ENCODE peak calls at places on chromosome 18, in ten cellular contexts. One of them, this sample, is unnamed.

GRCh38 chr18:31499157-31499524 is 1.2 kb downstream of the DSG2 start:
- DNase-seq in adrenal gland: no peak
- DNase-seq in Peyer's patch: no peak
- DNase-seq in sigmoid colon: no peak
- DNase-seq in transverse colon: no peak
- DNase-seq in prostate gland: no peak
- DNase-seq in breast epithelium: no peak
- DNase-seq in A549: no peak
- DNase-seq in heart left ventricle: no peak
- DNase-seq in IMR-90: no peak
- DNase-seq in this sample: no peak

GRCh38 chr18:59715966-59716369 is 18.7 kb upstream of the CCBE1 start:
- DNase-seq in adrenal gland: peak
- DNase-seq in Peyer's patch: no peak
- DNase-seq in sigmoid colon: no peak
- DNase-seq in transverse colon: no peak
- DNase-seq in prostate gland: no peak
- DNase-seq in breast epithelium: no peak
- DNase-seq in A549: peak
- DNase-seq in heart left ventricle: no peak
- DNase-seq in IMR-90: peak
- DNase-seq in this sample: no peak

GRCh38 chr18:2971741-2972552 is 41.0 kb downstream of the LPIN2 start:
- DNase-seq in adrenal gland: peak
- DNase-seq in Peyer's patch: peak
- DNase-seq in sigmoid colon: peak
- DNase-seq in transverse colon: peak
- DNase-seq in prostate gland: no peak
- DNase-seq in breast epithelium: peak
- DNase-seq in A549: no peak
- DNase-seq in heart left ventricle: peak
- DNase-seq in IMR-90: no peak
- DNase-seq in this sample: peak

GRCh38 chr18:42105382-42105781 is 150.3 kb downstream of the PIK3C3 start:
- DNase-seq in adrenal gland: no peak
- DNase-seq in Peyer's patch: no peak
- DNase-seq in sigmoid colon: no peak
- DNase-seq in transverse colon: no peak
- DNase-seq in prostate gland: no peak
- DNase-seq in breast epithelium: no peak
- DNase-seq in A549: no peak
- DNase-seq in heart left ventricle: no peak
- DNase-seq in IMR-90: no peak
- DNase-seq in this sample: no peak

GRCh38 chr18:42611134-42611533 is 504.4 kb downstream of the RIT2 start:
- DNase-seq in adrenal gland: no peak
- DNase-seq in Peyer's patch: no peak
- DNase-seq in sigmoid colon: no peak
- DNase-seq in transverse colon: no peak
- DNase-seq in prostate gland: no peak
- DNase-seq in breast epithelium: no peak
- DNase-seq in A549: no peak
- DNase-seq in heart left ventricle: no peak
- DNase-seq in IMR-90: no peak
- DNase-seq in this sample: no peak

GRCh38 chr18:38651736-38652135 is 1086.1 kb upstream of the CELF4 start:
- DNase-seq in adrenal gland: no peak
- DNase-seq in Peyer's patch: no peak
- DNase-seq in sigmoid colon: no peak
- DNase-seq in transverse colon: no peak
- DNase-seq in prostate gland: no peak
- DNase-seq in breast epithelium: no peak
- DNase-seq in A549: no peak
- DNase-seq in heart left ventricle: no peak
- DNase-seq in IMR-90: no peak
- DNase-seq in this sample: no peak

GRCh38 chr18:52219102-52219501 is 120.9 kb upstream of the DCC start:
- DNase-seq in adrenal gland: no peak
- DNase-seq in Peyer's patch: no peak
- DNase-seq in sigmoid colon: no peak
- DNase-seq in transverse colon: no peak
- DNase-seq in prostate gland: no peak
- DNase-seq in breast epithelium: no peak
- DNase-seq in A549: no peak
- DNase-seq in heart left ventricle: no peak
- DNase-seq in IMR-90: no peak
- DNase-seq in this sample: no peak

GRCh38 chr18:67783215-67783946 is 266.9 kb upstream of the DSEL start:
- DNase-seq in adrenal gland: no peak
- DNase-seq in Peyer's patch: no peak
- DNase-seq in sigmoid colon: no peak
- DNase-seq in transverse colon: no peak
- DNase-seq in prostate gland: no peak
- DNase-seq in breast epithelium: no peak
- DNase-seq in A549: peak
- DNase-seq in heart left ventricle: no peak
- DNase-seq in IMR-90: peak
- DNase-seq in this sample: no peak

GRCh38 chr18:54392621-54393023 is 34.9 kb downstream of the C18orf54 start:
- DNase-seq in adrenal gland: no peak
- DNase-seq in Peyer's patch: no peak
- DNase-seq in sigmoid colon: no peak
- DNase-seq in transverse colon: no peak
- DNase-seq in prostate gland: no peak
- DNase-seq in breast epithelium: no peak
- DNase-seq in A549: peak
- DNase-seq in heart left ventricle: no peak
- DNase-seq in IMR-90: peak
- DNase-seq in this sample: no peak

GRCh38 chr18:12777543-12777942 is 74.7 kb downstream of the PSMG2 start:
- DNase-seq in adrenal gland: no peak
- DNase-seq in Peyer's patch: no peak
- DNase-seq in sigmoid colon: no peak
- DNase-seq in transverse colon: no peak
- DNase-seq in prostate gland: no peak
- DNase-seq in breast epithelium: no peak
- DNase-seq in A549: no peak
- DNase-seq in heart left ventricle: no peak
- DNase-seq in IMR-90: no peak
- DNase-seq in this sample: no peak

GRCh38 chr18:55401275-55401620 is 186.7 kb downstream of the TCF4 start:
- DNase-seq in adrenal gland: no peak
- DNase-seq in Peyer's patch: no peak
- DNase-seq in sigmoid colon: no peak
- DNase-seq in transverse colon: no peak
- DNase-seq in prostate gland: no peak
- DNase-seq in breast epithelium: no peak
- DNase-seq in A549: no peak
- DNase-seq in heart left ventricle: no peak
- DNase-seq in IMR-90: peak
- DNase-seq in this sample: no peak

GRCh38 chr18:26487437-26487836 is 60.9 kb downstream of the KCTD1 start:
- DNase-seq in adrenal gland: no peak
- DNase-seq in Peyer's patch: no peak
- DNase-seq in sigmoid colon: no peak
- DNase-seq in transverse colon: no peak
- DNase-seq in prostate gland: no peak
- DNase-seq in breast epithelium: peak
- DNase-seq in A549: peak
- DNase-seq in heart left ventricle: no peak
- DNase-seq in IMR-90: no peak
- DNase-seq in this sample: no peak

GRCh38 chr18:35740616-35741015 is 159.1 kb downstream of the GALNT1 start:
- DNase-seq in adrenal gland: no peak
- DNase-seq in Peyer's patch: no peak
- DNase-seq in sigmoid colon: no peak
- DNase-seq in transverse colon: no peak
- DNase-seq in prostate gland: no peak
- DNase-seq in breast epithelium: no peak
- DNase-seq in A549: no peak
- DNase-seq in heart left ventricle: no peak
- DNase-seq in IMR-90: no peak
- DNase-seq in this sample: no peak

GRCh38 chr18:73240899-73241298 is 373.1 kb upstream of the NETO1 start:
- DNase-seq in adrenal gland: no peak
- DNase-seq in Peyer's patch: no peak
- DNase-seq in sigmoid colon: no peak
- DNase-seq in transverse colon: no peak
- DNase-seq in prostate gland: no peak
- DNase-seq in breast epithelium: no peak
- DNase-seq in A549: no peak
- DNase-seq in heart left ventricle: no peak
- DNase-seq in IMR-90: no peak
- DNase-seq in this sample: no peak

GRCh38 chr18:28086530-28087172 is 90.3 kb downstream of the CDH2 start:
- DNase-seq in adrenal gland: no peak
- DNase-seq in Peyer's patch: no peak
- DNase-seq in sigmoid colon: no peak
- DNase-seq in transverse colon: no peak
- DNase-seq in prostate gland: no peak
- DNase-seq in breast epithelium: no peak
- DNase-seq in A549: no peak
- DNase-seq in heart left ventricle: no peak
- DNase-seq in IMR-90: peak
- DNase-seq in this sample: no peak

GRCh38 chr18:47968721-47969120 is 38.3 kb upstream of the SMAD2 start:
- DNase-seq in adrenal gland: no peak
- DNase-seq in Peyer's patch: no peak
- DNase-seq in sigmoid colon: no peak
- DNase-seq in transverse colon: no peak
- DNase-seq in prostate gland: no peak
- DNase-seq in breast epithelium: no peak
- DNase-seq in A549: peak
- DNase-seq in heart left ventricle: no peak
- DNase-seq in IMR-90: no peak
- DNase-seq in this sample: peak

GRCh38 chr18:36269157-36269556 is 28.4 kb upstream of the FHOD3 start:
- DNase-seq in adrenal gland: no peak
- DNase-seq in Peyer's patch: no peak
- DNase-seq in sigmoid colon: no peak
- DNase-seq in transverse colon: no peak
- DNase-seq in prostate gland: no peak
- DNase-seq in breast epithelium: no peak
- DNase-seq in A549: no peak
- DNase-seq in heart left ventricle: no peak
- DNase-seq in IMR-90: no peak
- DNase-seq in this sample: no peak

GRCh38 chr18:27695509-27695908 is 481.4 kb downstream of the CDH2 start:
- DNase-seq in adrenal gland: no peak
- DNase-seq in Peyer's patch: no peak
- DNase-seq in sigmoid colon: no peak
- DNase-seq in transverse colon: no peak
- DNase-seq in prostate gland: no peak
- DNase-seq in breast epithelium: no peak
- DNase-seq in A549: no peak
- DNase-seq in heart left ventricle: no peak
- DNase-seq in IMR-90: no peak
- DNase-seq in this sample: no peak

GRCh38 chr18:48152549-48152948 is 222.1 kb upstream of the SMAD2 start:
- DNase-seq in adrenal gland: no peak
- DNase-seq in Peyer's patch: no peak
- DNase-seq in sigmoid colon: no peak
- DNase-seq in transverse colon: no peak
- DNase-seq in prostate gland: no peak
- DNase-seq in breast epithelium: no peak
- DNase-seq in A549: no peak
- DNase-seq in heart left ventricle: no peak
- DNase-seq in IMR-90: no peak
- DNase-seq in this sample: no peak

GRCh38 chr18:50281295-50281971 is at the start of gene MBD1:
- DNase-seq in adrenal gland: peak
- DNase-seq in Peyer's patch: peak
- DNase-seq in sigmoid colon: peak
- DNase-seq in transverse colon: peak
- DNase-seq in prostate gland: peak
- DNase-seq in breast epithelium: peak
- DNase-seq in A549: peak
- DNase-seq in heart left ventricle: peak
- DNase-seq in IMR-90: peak
- DNase-seq in this sample: peak
- TF ChIP-seq CTCF in adrenal gland: peak
- TF ChIP-seq CTCF in Peyer's patch: peak
- TF ChIP-seq CTCF in sigmoid colon: no peak
- TF ChIP-seq CTCF in transverse colon: peak
- TF ChIP-seq CTCF in prostate gland: peak
- TF ChIP-seq CTCF in breast epithelium: no peak
- TF ChIP-seq CTCF in A549: no peak
- TF ChIP-seq CTCF in heart left ventricle: peak
- TF ChIP-seq CTCF in IMR-90: peak
- TF ChIP-seq CTCF in this sample: no peak

GRCh38 chr18:33579147-33579867 is 1.3 kb downstream of the ASXL3 start:
- DNase-seq in adrenal gland: no peak
- DNase-seq in Peyer's patch: no peak
- DNase-seq in sigmoid colon: no peak
- DNase-seq in transverse colon: peak
- DNase-seq in prostate gland: no peak
- DNase-seq in breast epithelium: no peak
- DNase-seq in A549: no peak
- DNase-seq in heart left ventricle: no peak
- DNase-seq in IMR-90: no peak
- DNase-seq in this sample: no peak
- H3K27ac ChIP-seq in adrenal gland: no peak
- H3K27ac ChIP-seq in Peyer's patch: peak
- H3K27ac ChIP-seq in sigmoid colon: peak
- H3K27ac ChIP-seq in transverse colon: peak
- H3K27ac ChIP-seq in prostate gland: peak
- H3K27ac ChIP-seq in breast epithelium: peak
- H3K27ac ChIP-seq in A549: no peak
- H3K27ac ChIP-seq in heart left ventricle: peak
- H3K27ac ChIP-seq in IMR-90: peak
- H3K27ac ChIP-seq in this sample: peak

GRCh38 chr18:45687617-45688016 is 36.4 kb upstream of the SLC14A1 start:
- DNase-seq in adrenal gland: no peak
- DNase-seq in Peyer's patch: peak
- DNase-seq in sigmoid colon: no peak
- DNase-seq in transverse colon: no peak
- DNase-seq in prostate gland: no peak
- DNase-seq in breast epithelium: no peak
- DNase-seq in A549: no peak
- DNase-seq in heart left ventricle: no peak
- DNase-seq in IMR-90: no peak
- DNase-seq in this sample: no peak
- TF ChIP-seq POLR2A in adrenal gland: no peak
- TF ChIP-seq POLR2A in Peyer's patch: no peak
- TF ChIP-seq POLR2A in sigmoid colon: no peak
- TF ChIP-seq POLR2A in transverse colon: no peak
- TF ChIP-seq POLR2A in prostate gland: no peak
- TF ChIP-seq POLR2A in breast epithelium: no peak
- TF ChIP-seq POLR2A in A549: no peak
- TF ChIP-seq POLR2A in heart left ventricle: no peak
- TF ChIP-seq POLR2A in IMR-90: no peak
- TF ChIP-seq POLR2A in this sample: no peak

DNA sequence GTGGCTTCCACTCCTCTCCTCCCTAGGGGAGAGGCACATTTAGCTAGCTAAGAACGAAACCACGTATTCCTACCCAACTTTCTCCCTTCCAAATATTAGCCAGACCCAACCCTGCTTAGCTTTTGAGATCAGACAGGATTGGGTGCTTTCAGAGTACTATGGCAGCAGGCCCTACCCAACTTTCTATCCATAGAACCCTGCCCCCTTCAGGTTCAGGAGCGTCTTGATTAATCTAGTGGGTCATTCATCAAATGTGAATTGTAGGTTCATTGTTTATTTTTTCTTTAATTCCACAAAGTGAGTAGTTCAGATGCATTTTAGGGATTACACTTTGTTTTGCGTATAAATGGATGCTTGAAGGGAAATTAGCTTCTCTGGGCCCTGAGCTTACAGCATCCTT is 188.3 kb downstream of the MIB1 start:
- DNase-seq in adrenal gland: no peak
- DNase-seq in Peyer's patch: no peak
- DNase-seq in sigmoid colon: no peak
- DNase-seq in transverse colon: no peak
- DNase-seq in prostate gland: no peak
- DNase-seq in breast epithelium: no peak
- DNase-seq in A549: no peak
- DNase-seq in heart left ventricle: no peak
- DNase-seq in IMR-90: no peak
- DNase-seq in this sample: no peak
- TF ChIP-seq CTCF in adrenal gland: no peak
- TF ChIP-seq CTCF in Peyer's patch: no peak
- TF ChIP-seq CTCF in sigmoid colon: no peak
- TF ChIP-seq CTCF in transverse colon: no peak
- TF ChIP-seq CTCF in prostate gland: no peak
- TF ChIP-seq CTCF in breast epithelium: no peak
- TF ChIP-seq CTCF in A549: no peak
- TF ChIP-seq CTCF in heart left ventricle: no peak
- TF ChIP-seq CTCF in IMR-90: no peak
- TF ChIP-seq CTCF in this sample: no peak